ENCODE peak calls at places on chromosomes 5 and 9, in four cellular contexts. J, D, B and X are unnamed samples.

GRCh38 chr5:151238303-151238741 is 14.4 kb upstream of the CCDC69 start:
- DNase-seq in J (peak; percentile 24), D (no peak), B (peak; percentile 64), X (no peak)

GRCh38 chr5:81779125-81779934 is 28.4 kb upstream of the SSBP2 start:
- DNase-seq in J (peak; percentile 38), D (peak; percentile 6), B (peak; percentile 58), X (no peak)

GRCh38 chr9:81092057-81092456 is 597.3 kb downstream of the TLE1 start:
- DNase-seq in J (no peak), D (no peak), B (no peak), X (no peak)

GRCh38 chr5:59656351-59657254 is 236.9 kb downstream of the PDE4D start:
- DNase-seq in J (no peak), D (no peak), B (no peak), X (no peak)

GRCh38 chr9:99023229-99023628 is 79.5 kb downstream of the COL15A1 start:
- DNase-seq in J (no peak), D (no peak), B (no peak), X (no peak)

GRCh38 chr9:134180786-134181647 is 16.7 kb upstream of the RNU6ATAC start:
- DNase-seq in J (no peak), D (no peak), B (no peak), X (no peak)

GRCh38 chr5:67297376-67297775 is 100.8 kb upstream of the CD180 start:
- DNase-seq in J (no peak), D (no peak), B (no peak), X (no peak)

GRCh38 chr5:63963926-63964325 is 1.7 kb upstream of the HTR1A start:
- DNase-seq in J (no peak), D (no peak), B (no peak), X (no peak)

GRCh38 chr5:80408976-80409926 is 1.4 kb downstream of the ZFYVE16 start:
- DNase-seq in J (no peak), D (no peak), B (no peak), X (no peak)

GRCh38 chr9:134554750-134555655 is 86.6 kb upstream of the COL5A1 start:
- DNase-seq in J (peak; percentile 80), D (no peak), B (no peak), X (no peak)

GRCh38 chr5:142322747-142323479 is 1.9 kb downstream of the SPRY4 start:
- DNase-seq in J (peak; percentile 80), D (no peak), B (no peak), X (no peak)

GRCh38 chr5:77251921-77252320 is 41.4 kb downstream of the PDE8B start:
- DNase-seq in J (no peak), D (no peak), B (no peak), X (no peak)

GRCh38 chr9:120923620-120924328 is 2.8 kb downstream of the TRAF1 start:
- DNase-seq in J (no peak), D (no peak), B (no peak), X (no peak)

GRCh38 chr9:133467101-133467500 is 7.3 kb downstream of the CACFD1 start:
- DNase-seq in J (no peak), D (no peak), B (no peak), X (no peak)

GRCh38 chr5:150904479-150905311 is at the start of gene ZNF300:
- DNase-seq in J (peak; percentile 95), D (peak; percentile 86), B (peak; percentile 91), X (peak; percentile 83)

GRCh38 chr5:102867999-102868662 is 113.0 kb downstream of the PAM start:
- DNase-seq in J (peak; percentile 41), D (no peak), B (no peak), X (no peak)